ENCODE peak calls at places on chromosome 6, in ten cellular contexts. One of them, this sample, is unnamed.
A peak's percentile ranks its signal among the peaks of the same experiment; 100 is the strongest.

GRCh38 chr6:30061766-30062458 is 847 bp downstream of the POLR1H start:
- DNase-seq in esophagus squamous epithelium: no peak
- DNase-seq in cardiac muscle cell: peak; percentile 39
- DNase-seq in Panc1: no peak
- DNase-seq in neural progenitor cell: no peak
- DNase-seq in PC-9: no peak
- DNase-seq in ovary: peak; percentile 37
- DNase-seq in adrenal gland: peak; percentile 20
- DNase-seq in left lung: no peak
- DNase-seq in brain microvascular endothelial cell: no peak
- DNase-seq in this sample: peak; percentile 46

GRCh38 chr6:112618796-112619195 is 271.7 kb downstream of the RFPL4B start:
- DNase-seq in esophagus squamous epithelium: no peak
- DNase-seq in cardiac muscle cell: peak; percentile 47
- DNase-seq in Panc1: no peak
- DNase-seq in neural progenitor cell: peak; percentile 50
- DNase-seq in PC-9: peak; percentile 32
- DNase-seq in ovary: peak; percentile 46
- DNase-seq in adrenal gland: no peak
- DNase-seq in left lung: no peak
- DNase-seq in brain microvascular endothelial cell: peak; percentile 14
- DNase-seq in this sample: no peak

GRCh38 chr6:69937402-69938131 is 71.2 kb downstream of the COL19A1 start:
- DNase-seq in esophagus squamous epithelium: no peak
- DNase-seq in cardiac muscle cell: no peak
- DNase-seq in Panc1: no peak
- DNase-seq in neural progenitor cell: no peak
- DNase-seq in PC-9: no peak
- DNase-seq in ovary: no peak
- DNase-seq in adrenal gland: no peak
- DNase-seq in left lung: no peak
- DNase-seq in brain microvascular endothelial cell: no peak
- DNase-seq in this sample: no peak

GRCh38 chr6:36616888-36617521 is 22.8 kb downstream of the SRSF3 start:
- DNase-seq in esophagus squamous epithelium: no peak
- DNase-seq in cardiac muscle cell: no peak
- DNase-seq in Panc1: no peak
- DNase-seq in neural progenitor cell: no peak
- DNase-seq in PC-9: peak; percentile 99
- DNase-seq in ovary: no peak
- DNase-seq in adrenal gland: peak; percentile 85
- DNase-seq in left lung: peak; percentile 76
- DNase-seq in brain microvascular endothelial cell: no peak
- DNase-seq in this sample: peak; percentile 82

GRCh38 chr6:135880066-135880972 is 28.8 kb downstream of the PDE7B start:
- DNase-seq in esophagus squamous epithelium: no peak
- DNase-seq in cardiac muscle cell: peak; percentile 76
- DNase-seq in Panc1: no peak
- DNase-seq in neural progenitor cell: no peak
- DNase-seq in PC-9: peak; percentile 29
- DNase-seq in ovary: no peak
- DNase-seq in adrenal gland: no peak
- DNase-seq in left lung: no peak
- DNase-seq in brain microvascular endothelial cell: peak; percentile 80
- DNase-seq in this sample: peak; percentile 26

GRCh38 chr6:76703285-76703684 is 630.8 kb upstream of the IMPG1 start:
- DNase-seq in esophagus squamous epithelium: no peak
- DNase-seq in cardiac muscle cell: no peak
- DNase-seq in Panc1: no peak
- DNase-seq in neural progenitor cell: no peak
- DNase-seq in PC-9: no peak
- DNase-seq in ovary: no peak
- DNase-seq in adrenal gland: no peak
- DNase-seq in left lung: no peak
- DNase-seq in brain microvascular endothelial cell: no peak
- DNase-seq in this sample: no peak

GRCh38 chr6:77638129-77638830 is 14.6 kb upstream of the MEI4 start:
- DNase-seq in esophagus squamous epithelium: no peak
- DNase-seq in cardiac muscle cell: no peak
- DNase-seq in Panc1: no peak
- DNase-seq in neural progenitor cell: no peak
- DNase-seq in PC-9: no peak
- DNase-seq in ovary: no peak
- DNase-seq in adrenal gland: no peak
- DNase-seq in left lung: no peak
- DNase-seq in brain microvascular endothelial cell: peak; percentile 52
- DNase-seq in this sample: no peak

GRCh38 chr6:144778773-144779531 is 493.8 kb downstream of the UTRN start:
- DNase-seq in esophagus squamous epithelium: no peak
- DNase-seq in cardiac muscle cell: no peak
- DNase-seq in Panc1: no peak
- DNase-seq in neural progenitor cell: no peak
- DNase-seq in PC-9: no peak
- DNase-seq in ovary: no peak
- DNase-seq in adrenal gland: no peak
- DNase-seq in left lung: no peak
- DNase-seq in brain microvascular endothelial cell: no peak
- DNase-seq in this sample: no peak

GRCh38 chr6:18595774-18596528 is 208.8 kb downstream of the RNF144B start:
- DNase-seq in esophagus squamous epithelium: no peak
- DNase-seq in cardiac muscle cell: peak; percentile 77
- DNase-seq in Panc1: peak; percentile 69
- DNase-seq in neural progenitor cell: peak; percentile 83
- DNase-seq in PC-9: no peak
- DNase-seq in ovary: no peak
- DNase-seq in adrenal gland: peak; percentile 66
- DNase-seq in left lung: no peak
- DNase-seq in brain microvascular endothelial cell: peak; percentile 67
- DNase-seq in this sample: peak; percentile 73

GRCh38 chr6:73058736-73059135 is 166.6 kb downstream of the KHDC1L start:
- DNase-seq in esophagus squamous epithelium: no peak
- DNase-seq in cardiac muscle cell: peak; percentile 41
- DNase-seq in Panc1: no peak
- DNase-seq in neural progenitor cell: no peak
- DNase-seq in PC-9: no peak
- DNase-seq in ovary: no peak
- DNase-seq in adrenal gland: no peak
- DNase-seq in left lung: no peak
- DNase-seq in brain microvascular endothelial cell: no peak
- DNase-seq in this sample: no peak

GRCh38 chr6:71621918-71622519 is 264.3 kb upstream of the RIMS1 start:
- DNase-seq in esophagus squamous epithelium: no peak
- DNase-seq in cardiac muscle cell: peak; percentile 13
- DNase-seq in Panc1: no peak
- DNase-seq in neural progenitor cell: peak; percentile 19
- DNase-seq in PC-9: no peak
- DNase-seq in ovary: no peak
- DNase-seq in adrenal gland: no peak
- DNase-seq in left lung: no peak
- DNase-seq in brain microvascular endothelial cell: no peak
- DNase-seq in this sample: no peak

GRCh38 chr6:42860481-42860880 is 18.9 kb upstream of the RPL7L1 start:
- DNase-seq in esophagus squamous epithelium: no peak
- DNase-seq in cardiac muscle cell: no peak
- DNase-seq in Panc1: no peak
- DNase-seq in neural progenitor cell: no peak
- DNase-seq in PC-9: no peak
- DNase-seq in ovary: no peak
- DNase-seq in adrenal gland: no peak
- DNase-seq in left lung: no peak
- DNase-seq in brain microvascular endothelial cell: no peak
- DNase-seq in this sample: no peak

GRCh38 chr6:42864602-42865001 is 14.8 kb upstream of the RPL7L1 start:
- DNase-seq in esophagus squamous epithelium: no peak
- DNase-seq in cardiac muscle cell: peak; percentile 10
- DNase-seq in Panc1: no peak
- DNase-seq in neural progenitor cell: no peak
- DNase-seq in PC-9: no peak
- DNase-seq in ovary: peak; percentile 39
- DNase-seq in adrenal gland: peak; percentile 87
- DNase-seq in left lung: no peak
- DNase-seq in brain microvascular endothelial cell: no peak
- DNase-seq in this sample: no peak

GRCh38 chr6:42860031-42860430 is 19.4 kb upstream of the RPL7L1 start:
- DNase-seq in esophagus squamous epithelium: no peak
- DNase-seq in cardiac muscle cell: no peak
- DNase-seq in Panc1: no peak
- DNase-seq in neural progenitor cell: no peak
- DNase-seq in PC-9: no peak
- DNase-seq in ovary: no peak
- DNase-seq in adrenal gland: no peak
- DNase-seq in left lung: no peak
- DNase-seq in brain microvascular endothelial cell: no peak
- DNase-seq in this sample: no peak
- H3K36me3 ChIP-seq in esophagus squamous epithelium: peaks cover 66% of the 10 kb centered on the region
- H3K36me3 ChIP-seq in cardiac muscle cell: peaks cover 53% of the 10 kb centered on the region
- H3K36me3 ChIP-seq in Panc1: no peaks in the 10 kb centered on the region
- H3K36me3 ChIP-seq in neural progenitor cell: no peaks in the 10 kb centered on the region
- H3K36me3 ChIP-seq in PC-9: peaks cover 3% of the 10 kb centered on the region
- H3K36me3 ChIP-seq in ovary: no peaks in the 10 kb centered on the region
- H3K36me3 ChIP-seq in adrenal gland: peaks cover 92% of the 10 kb centered on the region
- H3K36me3 ChIP-seq in left lung: peaks cover 100% of the 10 kb centered on the region
- H3K36me3 ChIP-seq in brain microvascular endothelial cell: peaks cover 13% of the 10 kb centered on the region
- H3K36me3 ChIP-seq in this sample: peaks cover 10% of the 10 kb centered on the region

DNA sequence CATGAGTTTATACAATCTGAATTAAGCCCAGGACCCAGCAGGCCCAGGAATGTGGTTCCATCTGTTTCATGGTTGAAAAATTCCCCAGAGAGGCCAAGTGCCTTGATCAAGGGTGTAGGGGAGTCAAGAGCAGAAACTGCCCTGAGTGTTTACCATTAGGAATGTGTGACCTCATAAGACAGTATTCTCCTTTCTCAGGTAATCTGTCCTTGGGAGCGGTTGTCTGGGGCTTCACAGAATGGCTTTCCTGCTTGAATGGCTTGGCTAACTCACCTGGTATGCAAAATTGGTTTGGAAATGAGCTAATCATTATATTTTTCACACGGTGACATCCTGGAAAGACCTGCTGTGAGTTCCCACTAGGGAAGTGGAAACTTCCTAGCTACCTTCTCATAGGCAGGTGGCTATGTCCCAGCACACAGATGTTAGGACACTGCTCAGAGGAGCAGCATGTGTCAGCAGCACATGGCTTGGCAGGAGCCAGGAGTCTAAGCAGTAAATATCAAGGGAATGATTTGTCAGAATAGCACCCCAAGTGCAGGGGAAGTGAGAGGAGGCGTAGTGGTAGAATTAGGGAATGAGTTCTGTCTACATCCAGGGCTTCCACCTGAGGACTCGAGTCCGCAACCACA is 17.7 kb downstream of the CLIC5 start:
- DNase-seq in esophagus squamous epithelium: no peak
- DNase-seq in cardiac muscle cell: no peak
- DNase-seq in Panc1: no peak
- DNase-seq in neural progenitor cell: no peak
- DNase-seq in PC-9: no peak
- DNase-seq in ovary: no peak
- DNase-seq in adrenal gland: no peak
- DNase-seq in left lung: no peak
- DNase-seq in brain microvascular endothelial cell: no peak
- DNase-seq in this sample: no peak
- TF ChIP-seq CTCF in esophagus squamous epithelium: no peak
- TF ChIP-seq CTCF in cardiac muscle cell: no peak
- TF ChIP-seq CTCF in Panc1: no peak
- TF ChIP-seq CTCF in neural progenitor cell: no peak
- TF ChIP-seq CTCF in PC-9: no peak
- TF ChIP-seq CTCF in ovary: no peak
- TF ChIP-seq CTCF in adrenal gland: no peak
- TF ChIP-seq CTCF in left lung: no peak
- TF ChIP-seq CTCF in brain microvascular endothelial cell: no peak
- TF ChIP-seq CTCF in this sample: no peak

GRCh38 chr6:158808442-158808833 is 10.7 kb downstream of the EZR start:
- DNase-seq in esophagus squamous epithelium: no peak
- DNase-seq in cardiac muscle cell: no peak
- DNase-seq in Panc1: no peak
- DNase-seq in neural progenitor cell: no peak
- DNase-seq in PC-9: no peak
- DNase-seq in ovary: no peak
- DNase-seq in adrenal gland: no peak
- DNase-seq in left lung: no peak
- DNase-seq in brain microvascular endothelial cell: no peak
- DNase-seq in this sample: no peak

GRCh38 chr6:158810149-158811095 is 8.7 kb downstream of the EZR start:
- DNase-seq in esophagus squamous epithelium: no peak
- DNase-seq in cardiac muscle cell: no peak
- DNase-seq in Panc1: no peak
- DNase-seq in neural progenitor cell: no peak
- DNase-seq in PC-9: no peak
- DNase-seq in ovary: no peak
- DNase-seq in adrenal gland: no peak
- DNase-seq in left lung: no peak
- DNase-seq in brain microvascular endothelial cell: no peak
- DNase-seq in this sample: no peak

GRCh38 chr6:158805698-158806373 is 13.3 kb downstream of the EZR start:
- DNase-seq in esophagus squamous epithelium: no peak
- DNase-seq in cardiac muscle cell: no peak
- DNase-seq in Panc1: no peak
- DNase-seq in neural progenitor cell: no peak
- DNase-seq in PC-9: no peak
- DNase-seq in ovary: no peak
- DNase-seq in adrenal gland: no peak
- DNase-seq in left lung: no peak
- DNase-seq in brain microvascular endothelial cell: no peak
- DNase-seq in this sample: no peak

GRCh38 chr6:158808918-158809678 is 10.1 kb downstream of the EZR start:
- DNase-seq in esophagus squamous epithelium: no peak
- DNase-seq in cardiac muscle cell: no peak
- DNase-seq in Panc1: no peak
- DNase-seq in neural progenitor cell: no peak
- DNase-seq in PC-9: peak; percentile 59
- DNase-seq in ovary: no peak
- DNase-seq in adrenal gland: peak; percentile 52
- DNase-seq in left lung: no peak
- DNase-seq in brain microvascular endothelial cell: no peak
- DNase-seq in this sample: no peak

GRCh38 chr6:158807515-158808441 is 11.4 kb downstream of the EZR start:
- DNase-seq in esophagus squamous epithelium: no peak
- DNase-seq in cardiac muscle cell: no peak
- DNase-seq in Panc1: no peak
- DNase-seq in neural progenitor cell: no peak
- DNase-seq in PC-9: peak; percentile 65
- DNase-seq in ovary: no peak
- DNase-seq in adrenal gland: no peak
- DNase-seq in left lung: no peak
- DNase-seq in brain microvascular endothelial cell: no peak
- DNase-seq in this sample: no peak
- H3K4me3 ChIP-seq in esophagus squamous epithelium: no peak overlapping the region
- H3K4me3 ChIP-seq in cardiac muscle cell: no peak overlapping the region
- H3K4me3 ChIP-seq in Panc1: no peak overlapping the region
- H3K4me3 ChIP-seq in neural progenitor cell: no peak overlapping the region
- H3K4me3 ChIP-seq in PC-9: peak overlapping the region; percentile 86
- H3K4me3 ChIP-seq in ovary: no peak overlapping the region
- H3K4me3 ChIP-seq in adrenal gland: no peak overlapping the region
- H3K4me3 ChIP-seq in left lung: no peak overlapping the region
- H3K4me3 ChIP-seq in brain microvascular endothelial cell: no peak overlapping the region
- H3K4me3 ChIP-seq in this sample: no peak overlapping the region

DNA sequence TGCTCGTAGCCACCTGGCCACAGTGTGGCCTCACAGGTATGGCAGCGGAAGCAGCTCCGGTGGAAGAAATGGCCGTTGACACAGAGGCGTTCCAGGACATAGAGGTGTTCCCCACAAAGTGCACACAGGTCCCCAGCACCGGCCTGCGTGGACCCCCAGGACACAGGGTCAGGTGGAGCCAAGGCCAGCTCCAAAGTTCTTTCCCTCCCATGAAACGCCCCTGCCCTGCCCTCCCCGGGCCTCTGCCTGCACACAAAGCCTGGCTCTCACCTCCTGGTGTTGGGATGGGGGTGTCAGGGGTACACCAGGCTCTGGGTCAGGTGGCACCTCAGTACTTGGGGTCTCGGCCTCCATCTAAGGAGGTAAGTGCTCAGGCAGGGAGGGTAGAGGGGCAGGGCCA is 6.6 kb downstream of the SMPD2 start:
- DNase-seq in esophagus squamous epithelium: no peak
- DNase-seq in cardiac muscle cell: no peak
- DNase-seq in Panc1: no peak
- DNase-seq in neural progenitor cell: no peak
- DNase-seq in PC-9: no peak
- DNase-seq in ovary: no peak
- DNase-seq in adrenal gland: no peak
- DNase-seq in left lung: no peak
- DNase-seq in brain microvascular endothelial cell: no peak
- DNase-seq in this sample: no peak
- H3K36me3 ChIP-seq in esophagus squamous epithelium: no peaks in the 10 kb centered on the region
- H3K36me3 ChIP-seq in cardiac muscle cell: no peaks in the 10 kb centered on the region
- H3K36me3 ChIP-seq in Panc1: peaks cover 2% of the 10 kb centered on the region
- H3K36me3 ChIP-seq in neural progenitor cell: no peaks in the 10 kb centered on the region
- H3K36me3 ChIP-seq in PC-9: peaks cover 3% of the 10 kb centered on the region
- H3K36me3 ChIP-seq in ovary: no peaks in the 10 kb centered on the region
- H3K36me3 ChIP-seq in adrenal gland: peaks cover 10% of the 10 kb centered on the region
- H3K36me3 ChIP-seq in left lung: peaks cover 86% of the 10 kb centered on the region
- H3K36me3 ChIP-seq in brain microvascular endothelial cell: peaks cover 61% of the 10 kb centered on the region
- H3K36me3 ChIP-seq in this sample: peaks cover 4% of the 10 kb centered on the region